ENCODE peak calls at places on chromosomes 6 and 20, in eight cellular contexts. J is fibroblast of pulmonary artery, P is mucosa of descending colon, D is ascending aorta, I is gastrocnemius medialis, X is BJ, W is breast epithelium, N is tibial artery. F is an unnamed sample.

GRCh38 chr6:122364084-122364483 is 35.4 kb upstream of the HSF2 start:
- DNase-seq in J (no peak), N (no peak), X (no peak), D (no peak), W (no peak), I (no peak), P (no peak), F (no peak)

GRCh38 chr6:28742668-28743270 is 181.0 kb downstream of the TRIM27 start:
- DNase-seq in N (no peak), W (no peak), X (no peak), J (peak), P (no peak), D (no peak), I (no peak), F (no peak)

GRCh38 chr20:24469116-24470030 is at the start of gene SYNDIG1:
- DNase-seq in J (no peak), P (peak), N (peak), X (no peak), W (no peak), I (no peak), D (no peak), F (no peak)

GRCh38 chr6:80227545-80227944 is 121.1 kb downstream of the BCKDHB start:
- DNase-seq in J (no peak), X (no peak), N (no peak), W (no peak), D (no peak), I (no peak), P (no peak), F (no peak)

GRCh38 chr6:84979541-84979940 is 215.1 kb upstream of the TBX18 start:
- DNase-seq in N (no peak), I (no peak), J (peak), D (no peak), X (no peak), W (no peak), P (no peak), F (no peak)

GRCh38 chr6:8054276-8054675 is 9.9 kb downstream of the BLOC1S5 start:
- DNase-seq in J (peak), P (no peak), W (no peak), N (no peak), I (no peak), D (no peak), X (no peak), F (no peak)

GRCh38 chr20:46674253-46675083 is 14.8 kb downstream of the TP53RK start:
- DNase-seq in X (no peak), D (no peak), W (no peak), I (no peak), P (no peak), N (no peak), J (no peak), F (no peak)

GRCh38 chr20:63215101-63216040 is 560 bp downstream of the YTHDF1 start:
- DNase-seq in X (no peak), J (peak), N (no peak), P (peak), I (no peak), D (no peak), W (no peak), F (no peak)

GRCh38 chr6:11586574-11586973 is 49.0 kb downstream of the TMEM170B start:
- DNase-seq in N (no peak), D (no peak), W (no peak), X (peak), I (no peak), P (no peak), J (peak), F (no peak)

GRCh38 chr6:154487367-154488275 is 22.9 kb downstream of the CNKSR3 start:
- DNase-seq in P (no peak), D (no peak), I (no peak), N (no peak), J (no peak), W (no peak), X (no peak), F (no peak)

GRCh38 chr20:36792422-36792821 is 18.9 kb upstream of the DSN1 start:
- DNase-seq in P (no peak), J (peak), W (no peak), I (no peak), X (no peak), N (no peak), D (no peak), F (no peak)

GRCh38 chr6:69729870-69730449 is 66.8 kb downstream of the LMBRD1 start:
- DNase-seq in D (no peak), X (no peak), I (no peak), J (peak), P (no peak), W (no peak), N (no peak), F (no peak)
- TF ChIP-seq CTCF in D (peak), X (peak), I (no peak), J (peak), P (no peak), W (no peak), N (peak), F (peak)

DNA sequence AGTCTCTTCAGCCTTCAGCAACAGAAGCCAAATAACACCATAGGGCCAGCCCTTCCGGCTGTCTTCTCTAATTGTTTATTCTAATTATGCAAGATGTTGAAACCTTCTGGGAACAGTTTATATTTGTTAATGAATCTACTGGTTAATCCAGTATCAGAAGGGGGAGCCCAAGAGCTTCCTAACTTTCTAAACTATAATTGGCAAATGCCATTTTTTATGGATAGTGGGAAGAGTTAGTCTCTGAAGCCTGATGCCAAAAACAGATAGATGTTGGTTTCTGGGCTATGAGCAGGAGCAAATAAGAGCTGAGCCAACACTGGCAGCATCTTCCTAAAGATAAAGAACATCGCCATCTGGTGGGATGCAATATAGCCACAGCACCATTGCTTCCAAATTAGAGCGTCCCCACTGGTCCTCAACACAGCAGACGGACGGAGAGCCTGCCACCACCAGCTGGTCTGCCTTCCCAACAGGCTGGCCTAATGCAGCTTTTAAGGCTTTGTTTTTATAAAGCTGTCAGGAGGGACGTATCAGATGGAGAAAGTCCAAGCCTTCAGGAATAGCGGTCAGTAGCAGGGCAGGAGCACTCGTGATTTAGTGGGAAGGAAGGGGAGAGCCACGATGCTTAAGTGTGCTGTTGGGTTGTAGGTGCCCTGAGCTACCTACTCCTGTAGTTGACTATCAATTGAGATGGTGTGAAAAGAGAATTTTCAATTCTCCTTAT is 118.8 kb downstream of the RALGAPA2 start:
- DNase-seq in N (no peak), X (no peak), D (no peak), W (no peak), P (no peak), J (peak), I (no peak), F (no peak)
- TF ChIP-seq CTCF in N (no peak), X (peak), D (peak), W (peak), P (no peak), J (peak), I (no peak), F (no peak)

DNA sequence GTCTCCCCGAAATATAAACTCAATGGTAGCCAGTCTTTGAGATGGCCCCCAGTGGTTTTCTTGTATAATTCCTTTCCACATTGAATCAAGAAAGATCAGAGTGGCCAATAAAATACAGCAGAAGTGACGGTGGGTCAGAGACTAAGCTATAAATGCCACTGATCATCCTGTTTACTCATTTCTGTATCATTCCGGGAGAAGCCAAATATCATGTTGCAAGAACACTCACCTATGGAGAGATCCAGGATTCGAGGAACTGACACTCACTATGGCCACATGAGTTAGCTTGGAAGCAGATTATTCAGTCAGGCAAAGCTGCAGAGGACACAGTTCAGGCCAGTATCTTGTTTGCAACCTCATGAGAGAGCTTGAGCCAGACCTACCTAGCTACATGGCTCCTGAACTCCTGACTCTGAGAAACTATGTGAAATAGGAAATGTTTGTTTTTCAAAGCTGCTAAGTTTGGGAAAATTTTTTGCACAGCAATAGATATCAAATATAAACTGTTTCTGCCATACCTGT is 132.4 kb upstream of the ADGRF1 start:
- DNase-seq in X (no peak), I (no peak), N (no peak), D (no peak), W (no peak), P (no peak), J (no peak), F (no peak)
- TF ChIP-seq CTCF in X (no peak), I (no peak), N (no peak), D (no peak), W (no peak), P (no peak), J (no peak), F (no peak)

GRCh38 chr6:159512571-159512970 is 180.5 kb downstream of the SOD2 start:
- DNase-seq in D (no peak), I (no peak), N (no peak), J (no peak), P (no peak), X (no peak), W (no peak), F (no peak)

GRCh38 chr6:159510141-159510540 is 182.9 kb downstream of the SOD2 start:
- DNase-seq in P (no peak), I (no peak), X (no peak), D (no peak), W (no peak), N (no peak), J (no peak), F (no peak)

GRCh38 chr6:159513074-159513473 is 180.0 kb downstream of the SOD2 start:
- DNase-seq in N (no peak), D (no peak), J (no peak), P (no peak), I (no peak), W (no peak), X (no peak), F (no peak)

GRCh38 chr6:159513914-159514313 is 179.1 kb downstream of the SOD2 start:
- DNase-seq in N (no peak), W (no peak), X (no peak), D (no peak), J (no peak), P (no peak), I (no peak), F (no peak)

DNA sequence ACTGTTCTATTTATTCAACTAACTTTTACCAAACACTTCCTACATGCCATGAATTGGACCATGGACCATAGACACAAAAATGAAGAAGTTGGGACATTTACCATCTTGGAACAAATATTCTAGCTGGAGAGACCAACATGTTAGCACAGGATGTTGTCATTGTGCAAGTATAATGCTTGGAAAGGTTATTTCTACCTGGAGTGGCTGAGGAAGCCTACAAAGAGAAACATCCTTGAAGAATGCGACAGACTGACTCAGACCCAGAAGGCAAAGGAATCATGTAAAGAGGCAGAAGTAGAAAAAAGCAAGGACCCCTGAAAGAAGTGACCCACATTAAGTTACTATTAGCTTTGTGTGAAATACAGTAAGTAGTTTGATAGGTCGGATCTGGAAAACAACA is 180.9 kb downstream of the SOD2 start:
- DNase-seq in D (no peak), J (no peak), X (no peak), P (no peak), N (no peak), W (no peak), I (no peak), F (no peak)
- TF ChIP-seq CTCF in D (no peak), J (no peak), X (no peak), P (no peak), N (no peak), W (no peak), I (no peak), F (no peak)

GRCh38 chr6:148251286-148251685 is 91.4 kb upstream of the SASH1 start:
- DNase-seq in D (no peak), J (peak), N (no peak), I (no peak), W (no peak), P (no peak), X (no peak), F (no peak)
- TF ChIP-seq CTCF in D (peak), J (peak), N (peak), I (peak), W (peak), P (no peak), X (peak), F (no peak)

GRCh38 chr6:35023601-35024000 is 117.5 kb downstream of the TCP11 start:
- DNase-seq in W (no peak), X (no peak), D (no peak), I (no peak), P (no peak), N (no peak), J (no peak), F (no peak)

GRCh38 chr6:35026434-35027222 is 114.5 kb downstream of the TCP11 start:
- DNase-seq in P (no peak), J (peak), X (no peak), D (no peak), W (no peak), I (no peak), N (no peak), F (no peak)

GRCh38 chr6:35027807-35028206 is 113.3 kb downstream of the TCP11 start:
- DNase-seq in N (no peak), D (no peak), P (no peak), I (no peak), X (no peak), J (no peak), W (no peak), F (no peak)

GRCh38 chr6:35024601-35025054 is 116.5 kb downstream of the TCP11 start:
- DNase-seq in D (no peak), W (no peak), P (peak), J (peak), I (no peak), X (no peak), N (no peak), F (no peak)

GRCh38 chr6:35025241-35026188 is 115.6 kb downstream of the TCP11 start:
- DNase-seq in W (no peak), I (no peak), D (no peak), J (no peak), P (no peak), N (no peak), X (no peak), F (no peak)
- TF ChIP-seq CTCF in W (no peak), I (no peak), D (no peak), J (peak), P (no peak), N (no peak), X (peak), F (no peak)

GRCh38 chr6:3390698-3391097 is 66.2 kb downstream of the SLC22A23 start:
- DNase-seq in J (peak), W (peak), X (no peak), I (peak), D (no peak), N (peak), P (peak), F (no peak)

GRCh38 chr6:3389390-3390167 is 67.3 kb downstream of the SLC22A23 start:
- DNase-seq in J (peak), X (no peak), N (peak), P (no peak), D (no peak), W (no peak), I (peak), F (no peak)

GRCh38 chr6:3392930-3393575 is 63.8 kb downstream of the SLC22A23 start:
- DNase-seq in X (no peak), J (no peak), W (no peak), I (no peak), N (no peak), P (no peak), D (no peak), F (no peak)

GRCh38 chr6:3393796-3394195 is 63.1 kb downstream of the SLC22A23 start:
- DNase-seq in D (no peak), X (no peak), W (no peak), I (no peak), J (no peak), P (no peak), N (no peak), F (no peak)

DNA sequence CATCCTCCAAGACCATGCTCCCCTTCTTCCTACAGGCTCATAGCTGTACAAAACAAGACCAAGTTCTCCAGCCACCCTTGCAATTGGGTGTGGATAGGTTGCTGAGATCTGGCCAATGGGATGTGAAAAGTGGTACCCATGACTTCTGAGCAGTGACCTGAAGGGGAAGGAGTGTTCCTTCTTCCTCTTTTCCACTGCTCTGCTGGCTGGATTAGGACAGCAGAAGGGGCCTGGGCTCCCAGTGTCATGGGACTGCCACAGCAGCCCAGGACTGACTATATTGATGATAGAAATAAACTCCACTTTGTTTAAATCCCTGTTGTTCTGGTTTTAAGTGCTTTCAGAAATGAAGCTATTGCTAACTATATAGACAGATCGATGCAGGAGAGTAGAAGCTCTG is 64.8 kb downstream of the SLC22A23 start:
- DNase-seq in J (no peak), X (no peak), I (no peak), N (no peak), W (no peak), P (no peak), D (no peak), F (no peak)
- TF ChIP-seq CTCF in J (no peak), X (no peak), I (no peak), N (no peak), W (no peak), P (no peak), D (no peak), F (no peak)

GRCh38 chr6:26103770-26104456 is 16.7 kb downstream of the HFE start:
- DNase-seq in J (peak), I (peak), N (peak), X (peak), D (peak), P (peak), W (peak), F (peak)
- TF ChIP-seq CTCF in J (peak), I (peak), N (peak), X (peak), D (peak), P (peak), W (peak), F (peak)

GRCh38 chr6:143514996-143515760 is 3.7 kb upstream of the FUCA2 start:
- DNase-seq in I (peak), X (no peak), D (no peak), J (peak), N (peak), P (no peak), W (no peak), F (no peak)

GRCh38 chr6:143515766-143516355 is 4.3 kb upstream of the FUCA2 start:
- DNase-seq in N (no peak), X (no peak), D (no peak), W (no peak), P (no peak), J (no peak), I (no peak), F (no peak)

GRCh38 chr6:143510991-143511891 is at the start of gene FUCA2:
- DNase-seq in D (peak), I (peak), J (peak), W (peak), X (peak), N (peak), P (peak), F (peak)

GRCh38 chr6:143516700-143517446 is 5.4 kb upstream of the FUCA2 start:
- DNase-seq in I (no peak), D (no peak), P (peak), W (no peak), N (no peak), J (no peak), X (no peak), F (no peak)

GRCh38 chr6:143513410-143513809 is 1.9 kb upstream of the FUCA2 start:
- DNase-seq in X (no peak), P (peak), N (no peak), J (no peak), D (no peak), I (no peak), W (no peak), F (no peak)
- TF ChIP-seq CTCF in X (peak), P (peak), N (no peak), J (peak), D (no peak), I (no peak), W (no peak), F (no peak)